ENCODE peak calls at places on chromosomes 5 and 9, in nine cellular contexts. J is adrenal gland, D is aorta, M is keratinocyte, S is A549, E is colonic mucosa, P is A673, Q is left ventricle myocardium inferior, I is tibial artery. B is an unnamed sample. For H3K4me1, the result is how much of the 10 kb centered on the place peaks cover.

GRCh38 chr5:177133845-177134652 is 476 bp downstream of the NSD1 start:
- DNase-seq in J (peak), D (peak), M (no peak), S (peak), E (peak), P (peak), Q (peak), I (peak), B (peak)

GRCh38 chr9:81819859-81820546 is 108.2 kb upstream of the SPATA31D4 start:
- DNase-seq in J (no peak), D (no peak), M (no peak), S (no peak), E (no peak), P (no peak), Q (no peak), I (no peak), B (no peak)

GRCh38 chr5:107794731-107795130 is 124.0 kb upstream of the EFNA5 start:
- DNase-seq in J (peak), D (no peak), M (no peak), S (no peak), E (no peak), P (no peak), Q (no peak), I (no peak), B (no peak)

GRCh38 chr5:93579561-93580386 is 1.2 kb downstream of the NR2F1-AS1 start:
- DNase-seq in J (peak), D (peak), M (no peak), S (peak), E (no peak), P (peak), Q (no peak), I (no peak), B (no peak)

GRCh38 chr5:139961435-139962157 is 81.5 kb downstream of the NRG2 start:
- DNase-seq in J (peak), D (no peak), M (no peak), S (no peak), E (no peak), P (no peak), Q (no peak), I (no peak), B (no peak)

GRCh38 chr5:95923918-95924559 is 37.6 kb downstream of the ELL2 start:
- DNase-seq in J (no peak), D (no peak), M (no peak), S (no peak), E (no peak), P (no peak), Q (no peak), I (no peak), B (no peak)

GRCh38 chr5:160287378-160288051 is 24.8 kb downstream of the CCNJL start:
- DNase-seq in J (peak), D (peak), M (no peak), S (no peak), E (peak), P (no peak), Q (peak), I (no peak), B (peak)

GRCh38 chr5:115666023-115666422 is 40.2 kb upstream of the TMED7 start:
- DNase-seq in J (no peak), D (no peak), M (no peak), S (no peak), E (no peak), P (no peak), Q (no peak), I (no peak), B (no peak)

GRCh38 chr9:38110476-38110875 is 41.4 kb upstream of the SHB start:
- DNase-seq in J (no peak), D (no peak), M (no peak), S (no peak), E (no peak), P (no peak), Q (no peak), I (no peak), B (no peak)

GRCh38 chr9:121503443-121503842 is 3.8 kb upstream of the GGTA1 start:
- DNase-seq in J (no peak), D (no peak), M (no peak), S (no peak), E (no peak), P (no peak), Q (no peak), I (peak), B (no peak)

GRCh38 chr9:2453701-2454100 is 167.9 kb upstream of the VLDLR start:
- DNase-seq in J (no peak), D (no peak), M (no peak), S (no peak), E (no peak), P (no peak), Q (no peak), I (no peak), B (no peak)

GRCh38 chr5:34841816-34842215 is 2.9 kb downstream of the TTC23L start:
- DNase-seq in J (no peak), D (no peak), M (no peak), S (no peak), E (no peak), P (peak), Q (no peak), I (no peak), B (no peak)

GRCh38 chr9:90059436-90059835 is 454.6 kb downstream of the GADD45G start:
- DNase-seq in J (no peak), D (no peak), M (no peak), S (no peak), E (no peak), P (no peak), Q (no peak), I (no peak), B (no peak)

GRCh38 chr9:21096172-21096900 is 18.6 kb upstream of the IFNB1 start:
- DNase-seq in J (peak), D (no peak), M (peak), S (no peak), E (no peak), P (no peak), Q (no peak), I (no peak), B (no peak)

GRCh38 chr5:57412010-57412409 is 70.6 kb downstream of the ACTBL2 start:
- DNase-seq in J (no peak), D (no peak), M (no peak), S (no peak), E (no peak), P (no peak), Q (no peak), I (no peak), B (no peak)

GRCh38 chr5:73826761-73827450 is 200.9 kb downstream of the ARHGEF28 start:
- DNase-seq in J (peak), D (no peak), M (peak), S (peak), E (no peak), P (no peak), Q (no peak), I (no peak), B (no peak)

GRCh38 chr5:90347462-90347861 is 62.1 kb downstream of the CETN3 start:
- DNase-seq in J (no peak), D (no peak), M (no peak), S (no peak), E (no peak), P (no peak), Q (no peak), I (no peak), B (no peak)

GRCh38 chr5:124907098-124907644 is 160.7 kb upstream of the ZNF608 start:
- DNase-seq in J (peak), D (peak), M (no peak), S (no peak), E (no peak), P (no peak), Q (no peak), I (peak), B (no peak)
- H3K4me1 ChIP-seq in J (under half), D (under half), M (under half), S (under half), E (under half), P (half or more), Q (half or more), I (half or more), B (under half)

GRCh38 chr5:179534431-179534830 is 15.9 kb upstream of the RUFY1 start:
- DNase-seq in J (no peak), D (no peak), M (no peak), S (no peak), E (no peak), P (no peak), Q (no peak), I (no peak), B (peak)
- H3K4me3 ChIP-seq in J (no peak), D (no peak), M (no peak), S (no peak), E (no peak), P (no peak), Q (no peak), I (no peak), B (no peak)

GRCh38 chr9:126468141-126468825 is 141.7 kb downstream of the MVB12B start:
- DNase-seq in J (no peak), D (peak), M (no peak), S (no peak), E (no peak), P (no peak), Q (no peak), I (no peak), B (no peak)
- H3K4me1 ChIP-seq in J (under half), D (under half), M (under half), S (under half), E (under half), P (under half), Q (under half), I (under half), B (under half)

GRCh38 chr5:27619982-27620381 is 581.6 kb upstream of the CDH9 start:
- DNase-seq in J (no peak), D (no peak), M (no peak), S (no peak), E (no peak), P (no peak), Q (no peak), I (no peak), B (no peak)
- H3K4me3 ChIP-seq in J (no peak), D (no peak), M (no peak), S (no peak), E (no peak), P (no peak), Q (no peak), I (no peak), B (no peak)